ENCODE peak calls at places on chromosomes 11 and 22, in eight cellular contexts. M, J, H, Q, N, B, K and Y are unnamed samples. For H3K4me1, the result is how much of the 10 kb centered on the place peaks cover.

GRCh38 chr11:111360150-111361043 is 18.7 kb downstream of the POU2AF1 start:
- DNase-seq in M (no peak), J (no peak), B (no peak), N (no peak), H (no peak), K (peak), Q (no peak), Y (no peak)

GRCh38 chr11:115924744-115925567 is 420.7 kb upstream of the CADM1 start:
- DNase-seq in J (no peak), H (no peak), M (peak), K (no peak), B (no peak), Q (no peak), N (peak), Y (no peak)

GRCh38 chr11:64064374-64065140 is 28.8 kb downstream of the FLRT1 start:
- DNase-seq in B (no peak), J (no peak), Q (no peak), H (no peak), N (no peak), K (no peak), M (no peak), Y (no peak)

GRCh38 chr22:31192513-31192912 is 19.6 kb upstream of the LIMK2 start:
- DNase-seq in M (no peak), K (no peak), Q (no peak), B (no peak), H (no peak), J (no peak), N (peak), Y (no peak)

GRCh38 chr11:74085542-74085892 is 76.6 kb upstream of the UCP3 start:
- DNase-seq in K (no peak), Q (no peak), J (no peak), H (no peak), M (peak), N (peak), B (no peak), Y (no peak)

GRCh38 chr11:80194016-80194415 is 753.2 kb upstream of the TENM4 start:
- DNase-seq in N (no peak), M (no peak), H (no peak), B (no peak), K (no peak), Q (no peak), J (no peak), Y (no peak)

GRCh38 chr11:17972987-17973386 is 39.9 kb downstream of the SERGEF start:
- DNase-seq in H (peak), J (peak), Q (no peak), B (no peak), M (peak), N (peak), K (peak), Y (no peak)

GRCh38 chr22:26770624-26771023 is 113.2 kb downstream of the MIAT start:
- DNase-seq in J (no peak), K (no peak), B (no peak), H (no peak), Q (no peak), N (peak), M (peak), Y (no peak)

GRCh38 chr11:61589961-61590360 is 9.1 kb upstream of the SYT7 start:
- DNase-seq in H (no peak), N (no peak), B (no peak), M (no peak), J (no peak), Q (no peak), K (no peak), Y (no peak)

GRCh38 chr11:131422491-131422890 is 52.1 kb downstream of the NTM start:
- DNase-seq in B (no peak), M (peak), H (no peak), N (no peak), Q (no peak), J (no peak), K (no peak), Y (no peak)

GRCh38 chr11:96333076-96333744 is 9.8 kb downstream of the MAML2 start:
- DNase-seq in M (peak), K (no peak), N (no peak), H (no peak), J (no peak), B (no peak), Q (no peak), Y (no peak)

GRCh38 chr11:46686886-46687810 is 13.3 kb downstream of the ARHGAP1 start:
- DNase-seq in J (no peak), B (no peak), H (peak), N (peak), Q (no peak), K (no peak), M (peak), Y (no peak)

GRCh38 chr22:20494978-20495860 is at the start of gene KLHL22:
- DNase-seq in Q (no peak), J (peak), M (peak), K (no peak), H (no peak), B (peak), N (peak), Y (no peak)

GRCh38 chr11:95119361-95120060 is 29.9 kb downstream of the ENDOD1 start:
- DNase-seq in H (peak), B (no peak), J (no peak), N (no peak), M (no peak), Q (no peak), K (no peak), Y (no peak)

GRCh38 chr11:62716206-62716605 is 8.7 kb downstream of the GNG3 start:
- DNase-seq in N (no peak), H (no peak), M (no peak), B (no peak), J (no peak), K (no peak), Q (no peak), Y (no peak)

GRCh38 chr11:116109228-116109627 is 605.0 kb upstream of the CADM1 start:
- DNase-seq in Q (no peak), B (no peak), H (no peak), M (peak), J (no peak), K (peak), N (peak), Y (no peak)

GRCh38 chr11:95247883-95248282 is 16.9 kb upstream of the SESN3 start:
- DNase-seq in H (no peak), B (no peak), J (no peak), Q (no peak), K (no peak), N (no peak), M (no peak), Y (no peak)

GRCh38 chr11:80587906-80588305 is 1147.1 kb upstream of the TENM4 start:
- DNase-seq in B (no peak), J (no peak), N (no peak), K (no peak), Q (no peak), H (peak), M (no peak), Y (no peak)

GRCh38 chr22:32409977-32410376 is 2.1 kb downstream of the RTCB start:
- DNase-seq in J (no peak), M (no peak), H (no peak), K (no peak), B (no peak), Q (no peak), N (no peak), Y (no peak)

GRCh38 chr11:102214623-102215022 is 102.7 kb upstream of the BIRC3 start:
- DNase-seq in Q (no peak), H (no peak), K (no peak), J (no peak), M (no peak), B (no peak), N (no peak), Y (no peak)

GRCh38 chr11:94305146-94305545 is 766 bp downstream of the IZUMO1R start:
- DNase-seq in K (no peak), J (no peak), H (no peak), Q (no peak), B (no peak), M (peak), N (peak), Y (no peak)

GRCh38 chr11:24524156-24524555 is 27.3 kb downstream of the LUZP2 start:
- DNase-seq in K (no peak), M (peak), B (no peak), Q (no peak), N (peak), H (no peak), J (no peak), Y (no peak)

GRCh38 chr11:60343094-60343704 is 16.1 kb downstream of the MS4A6E start:
- DNase-seq in B (no peak), H (no peak), M (no peak), Q (no peak), N (no peak), K (no peak), J (peak), Y (no peak)

GRCh38 chr11:115944596-115944995 is 440.4 kb upstream of the CADM1 start:
- DNase-seq in M (peak), Q (no peak), J (no peak), B (no peak), N (no peak), H (no peak), K (no peak), Y (no peak)

GRCh38 chr22:38957046-38957770 is at the start of gene APOBEC3A:
- DNase-seq in H (no peak), Q (peak), M (no peak), N (no peak), J (no peak), K (no peak), B (no peak), Y (no peak)

GRCh38 chr22:17536269-17536668 is 27.0 kb upstream of the SLC25A18 start:
- DNase-seq in J (no peak), Q (no peak), B (no peak), H (no peak), K (no peak), N (no peak), M (peak), Y (no peak)

GRCh38 chr11:117794772-117795629 is 2.0 kb downstream of the DSCAML1 start:
- DNase-seq in H (no peak), M (no peak), N (no peak), J (no peak), Q (no peak), K (no peak), B (no peak), Y (no peak)

GRCh38 chr11:88631497-88631896 is 294.0 kb upstream of the CTSC start:
- DNase-seq in N (peak), Q (no peak), J (no peak), B (no peak), M (peak), K (peak), H (no peak), Y (no peak)

GRCh38 chr22:42069801-42070516 is 653 bp downstream of the NAGA start:
- DNase-seq in J (no peak), K (no peak), M (no peak), Q (peak), H (no peak), N (no peak), B (no peak), Y (peak)

GRCh38 chr22:23289851-23290724 is 109.8 kb downstream of the BCR start:
- DNase-seq in J (peak), N (peak), K (peak), M (peak), Q (no peak), B (peak), H (no peak), Y (peak)

GRCh38 chr11:73204711-73205121 is 13.4 kb upstream of the P2RY2 start:
- DNase-seq in Q (peak), B (no peak), J (no peak), M (no peak), H (no peak), K (peak), N (no peak), Y (no peak)

GRCh38 chr11:117081908-117082307 is 16.3 kb downstream of the SIK3 start:
- DNase-seq in N (no peak), M (no peak), H (no peak), J (no peak), K (no peak), B (no peak), Q (no peak), Y (no peak)

GRCh38 chr11:16867097-16867496 is 128.7 kb downstream of the C11orf58 start:
- DNase-seq in B (no peak), H (no peak), Q (no peak), J (no peak), M (no peak), N (no peak), K (peak), Y (no peak)

GRCh38 chr22:26835929-26836528 is 178.6 kb downstream of the MIAT start:
- DNase-seq in B (peak), H (no peak), Q (no peak), J (peak), M (no peak), N (peak), K (peak), Y (peak)

GRCh38 chr11:83881428-83881827 is 595.3 kb upstream of the CCDC90B start:
- DNase-seq in Q (no peak), B (no peak), J (no peak), H (no peak), N (no peak), M (no peak), K (no peak), Y (no peak)
- TF ChIP-seq CTCF in Q (no peak), B (no peak), J (no peak), H (no peak), N (no peak), M (no peak), K (peak), Y (no peak)

GRCh38 chr11:126548576-126549272 is 193.2 kb downstream of the ST3GAL4 start:
- DNase-seq in Q (no peak), N (no peak), B (no peak), K (no peak), M (no peak), H (no peak), J (no peak), Y (no peak)

GRCh38 chr11:126547161-126547560 is 191.7 kb downstream of the ST3GAL4 start:
- DNase-seq in Q (no peak), J (no peak), H (no peak), N (peak), M (peak), K (no peak), B (no peak), Y (no peak)

GRCh38 chr11:126546694-126547093 is 191.2 kb downstream of the ST3GAL4 start:
- DNase-seq in B (no peak), H (no peak), M (no peak), J (no peak), N (no peak), Q (no peak), K (no peak), Y (no peak)

GRCh38 chr11:126546191-126546590 is 190.7 kb downstream of the ST3GAL4 start:
- DNase-seq in B (no peak), K (peak), N (peak), M (no peak), H (no peak), Q (no peak), J (peak), Y (no peak)

DNA sequence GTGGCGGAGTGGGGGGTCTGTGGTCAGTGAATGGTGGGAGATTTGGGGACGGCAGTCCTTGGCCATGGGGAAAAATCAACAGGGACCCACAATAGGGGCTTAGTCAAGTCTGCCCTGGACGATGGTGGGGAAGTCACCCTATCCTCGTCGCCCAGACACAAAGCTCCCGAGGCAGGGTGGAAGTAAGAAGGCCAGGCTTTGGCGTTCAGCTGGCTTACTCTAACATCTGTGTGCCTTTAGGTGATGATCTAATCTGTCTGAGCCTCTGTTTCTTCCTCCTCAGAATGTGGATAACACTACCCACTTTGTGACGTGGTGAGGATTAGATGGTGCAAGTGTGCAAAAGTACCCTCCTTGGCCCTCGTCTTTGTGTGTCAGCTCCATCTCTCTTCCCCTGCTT is 192.2 kb downstream of the ST3GAL4 start:
- DNase-seq in H (no peak), M (peak), Q (no peak), K (no peak), N (peak), J (no peak), B (no peak), Y (no peak)
- H3K4me3 ChIP-seq in H (no peak), M (no peak), Q (no peak), K (no peak), N (no peak), J (no peak), B (no peak), Y (no peak)

GRCh38 chr22:22215659-22216449 is 28.7 kb upstream of the VPREB1 start:
- DNase-seq in M (no peak), N (no peak), Q (no peak), B (no peak), J (no peak), H (no peak), K (no peak), Y (no peak)

GRCh38 chr22:22213231-22213630 is 31.4 kb upstream of the VPREB1 start:
- DNase-seq in M (no peak), J (no peak), H (no peak), K (no peak), Q (no peak), N (peak), B (no peak), Y (no peak)

GRCh38 chr22:22218302-22218701 is 26.3 kb upstream of the VPREB1 start:
- DNase-seq in N (no peak), B (no peak), M (no peak), Q (no peak), K (no peak), J (no peak), H (no peak), Y (no peak)

GRCh38 chr22:22216450-22216959 is 28.1 kb upstream of the VPREB1 start:
- DNase-seq in Q (no peak), M (no peak), J (no peak), K (no peak), N (no peak), B (no peak), H (no peak), Y (no peak)

DNA sequence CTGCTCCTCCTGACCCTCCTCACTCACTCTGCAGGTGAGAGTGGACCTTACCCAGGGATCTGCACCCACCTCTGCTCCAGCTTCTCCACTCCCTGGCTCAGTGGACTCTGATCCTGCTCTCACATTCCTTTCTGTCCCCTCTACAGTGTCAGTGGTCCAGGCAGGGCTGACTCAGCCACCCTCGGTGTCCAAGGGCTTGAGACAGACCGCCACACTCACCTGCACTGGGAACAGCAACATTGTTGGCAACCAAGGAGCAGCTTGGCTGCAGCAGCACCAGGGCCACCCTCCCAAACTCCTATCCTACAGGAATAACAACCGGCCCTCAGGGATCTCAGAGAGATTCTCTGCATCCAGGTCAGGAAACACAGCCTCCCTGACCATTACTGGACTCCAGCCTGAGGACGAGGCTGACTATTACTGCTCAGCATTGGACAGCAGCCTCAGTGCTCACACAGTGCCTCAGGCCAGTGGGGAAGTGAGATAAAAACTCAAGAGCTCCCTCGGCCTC is 29.7 kb upstream of the VPREB1 start:
- DNase-seq in N (no peak), H (no peak), B (no peak), M (no peak), K (no peak), J (no peak), Q (no peak), Y (no peak)
- H3K4me1 ChIP-seq in N (under half), H (under half), B (under half), M (under half), K (under half), J (under half), Q (under half), Y (under half)

DNA sequence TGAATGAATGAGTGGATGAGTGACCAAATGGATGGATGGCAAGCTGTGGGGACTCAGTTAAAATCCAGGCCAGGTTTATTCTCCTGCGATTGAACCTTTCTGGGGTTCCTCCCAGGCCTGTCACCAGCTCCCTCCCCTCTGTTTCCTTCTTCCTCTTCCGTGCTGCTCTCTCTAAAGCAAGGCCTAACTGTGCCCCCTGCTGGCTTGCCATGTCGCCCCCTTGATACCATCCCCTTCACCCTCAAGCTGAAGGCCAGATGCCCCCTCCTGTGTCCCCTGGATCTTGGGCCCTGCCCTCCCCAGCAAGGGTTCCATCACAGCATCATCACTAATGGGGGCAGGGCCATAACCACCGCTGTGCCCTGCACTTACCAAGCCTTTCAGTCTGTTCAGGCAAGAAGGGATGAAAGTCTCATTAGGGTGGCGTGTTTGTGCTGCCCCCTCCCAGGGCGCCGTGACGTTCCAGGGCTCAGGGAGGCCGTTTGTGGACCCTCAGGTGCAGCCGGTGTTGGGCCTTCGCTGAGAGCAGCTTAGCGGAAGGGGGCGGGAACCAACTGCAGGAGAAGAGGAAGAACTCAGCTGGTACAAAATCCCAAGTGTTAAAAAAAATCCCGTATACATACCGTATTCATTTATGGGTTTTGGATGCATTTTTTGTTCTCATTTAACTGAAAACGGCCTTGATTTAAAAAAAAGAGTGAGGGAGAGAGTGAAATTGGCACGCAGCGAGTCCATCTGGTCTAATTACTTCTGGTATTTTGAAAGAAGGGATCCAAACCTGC is 69.9 kb downstream of the MPPED1 start:
- DNase-seq in Q (peak), B (no peak), K (peak), H (no peak), M (no peak), J (peak), N (no peak), Y (peak)
- TF ChIP-seq CTCF in Q (no peak), B (no peak), K (peak), H (peak), M (no peak), J (no peak), N (no peak), Y (no peak)

GRCh38 chr11:134800826-134801225 is 388.8 kb upstream of the B3GAT1 start:
- DNase-seq in K (no peak), J (no peak), B (no peak), Q (no peak), M (no peak), N (no peak), H (no peak), Y (no peak)

GRCh38 chr11:134802116-134802515 is 390.1 kb upstream of the B3GAT1 start:
- DNase-seq in Q (no peak), B (no peak), M (no peak), J (peak), H (no peak), N (no peak), K (no peak), Y (no peak)

GRCh38 chr11:134800130-134800529 is 388.1 kb upstream of the B3GAT1 start:
- DNase-seq in B (no peak), J (no peak), K (no peak), N (no peak), M (no peak), H (no peak), Q (no peak), Y (no peak)

GRCh38 chr11:134802598-134802997 is 390.6 kb upstream of the B3GAT1 start:
- DNase-seq in N (no peak), M (no peak), J (no peak), Q (no peak), B (no peak), K (no peak), H (no peak), Y (no peak)

DNA sequence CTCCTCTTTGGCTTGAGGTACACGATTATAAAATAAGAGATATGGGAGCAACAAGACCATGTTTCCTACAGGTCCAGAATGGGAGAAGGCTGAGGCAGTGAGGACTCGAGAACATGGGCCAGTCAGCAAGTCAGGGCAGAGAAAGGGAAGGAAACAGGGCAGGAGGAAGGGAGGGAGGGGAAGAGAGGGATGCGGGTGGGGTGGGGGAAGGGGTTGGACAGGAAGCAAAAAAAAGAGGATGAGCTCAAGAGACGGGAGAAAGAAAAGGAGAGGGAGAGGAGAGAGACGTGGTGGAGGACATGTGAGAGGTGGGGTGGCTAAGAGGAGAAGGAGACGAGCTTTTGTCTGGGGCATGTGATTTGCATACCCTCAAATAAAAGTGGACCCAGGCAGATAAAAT is 389.5 kb upstream of the B3GAT1 start:
- DNase-seq in B (no peak), M (no peak), K (no peak), Q (no peak), N (no peak), J (no peak), H (no peak), Y (no peak)
- H3K4me3 ChIP-seq in B (no peak), M (no peak), K (no peak), Q (no peak), N (no peak), J (no peak), H (no peak), Y (no peak)